ENCODE peak calls at places on chromosomes 13 and 19, in six cellular contexts. One of them, this sample, is unnamed.

GRCh38 chr13:58869566-58869965 is 1238.0 kb downstream of the PCDH17 start:
- DNase-seq in stimulated activated CD8-positive, alpha-beta memory T cell treated with anti-CD3 and anti-CD28 coated beads, Interleukin-7, amount 100 ng/mL, for 1 hour: no peak
- DNase-seq in cardiac muscle cell: no peak
- DNase-seq in HuH-7: no peak
- DNase-seq in ureter: no peak
- DNase-seq in dorsolateral prefrontal cortex: no peak
- DNase-seq in this sample: no peak

GRCh38 chr19:13526552-13526951 is 20.3 kb upstream of the CACNA1A start:
- DNase-seq in HuH-7: no peak
- DNase-seq in cardiac muscle cell: peak; percentile 36
- DNase-seq in ureter: no peak
- DNase-seq in dorsolateral prefrontal cortex: no peak
- DNase-seq in stimulated activated CD8-positive, alpha-beta memory T cell treated with anti-CD3 and anti-CD28 coated beads, Interleukin-7, amount 100 ng/mL, for 1 hour: no peak
- DNase-seq in this sample: no peak

GRCh38 chr19:47406711-47407416 is 12.5 kb downstream of the MEIS3 start:
- DNase-seq in dorsolateral prefrontal cortex: no peak
- DNase-seq in HuH-7: no peak
- DNase-seq in stimulated activated CD8-positive, alpha-beta memory T cell treated with anti-CD3 and anti-CD28 coated beads, Interleukin-7, amount 100 ng/mL, for 1 hour: no peak
- DNase-seq in cardiac muscle cell: peak; percentile 34
- DNase-seq in ureter: no peak
- DNase-seq in this sample: no peak

GRCh38 chr13:61142506-61142905 is 273.1 kb downstream of the PCDH20 start:
- DNase-seq in HuH-7: no peak
- DNase-seq in stimulated activated CD8-positive, alpha-beta memory T cell treated with anti-CD3 and anti-CD28 coated beads, Interleukin-7, amount 100 ng/mL, for 1 hour: no peak
- DNase-seq in ureter: no peak
- DNase-seq in dorsolateral prefrontal cortex: no peak
- DNase-seq in cardiac muscle cell: no peak
- DNase-seq in this sample: no peak

GRCh38 chr19:48549380-48549779 is 2.6 kb upstream of the SULT2B1 start:
- DNase-seq in ureter: no peak
- DNase-seq in dorsolateral prefrontal cortex: no peak
- DNase-seq in HuH-7: no peak
- DNase-seq in cardiac muscle cell: no peak
- DNase-seq in stimulated activated CD8-positive, alpha-beta memory T cell treated with anti-CD3 and anti-CD28 coated beads, Interleukin-7, amount 100 ng/mL, for 1 hour: no peak
- DNase-seq in this sample: no peak

GRCh38 chr13:101626925-101627555 is 174.6 kb downstream of the ITGBL1 start:
- DNase-seq in ureter: no peak
- DNase-seq in cardiac muscle cell: no peak
- DNase-seq in HuH-7: no peak
- DNase-seq in dorsolateral prefrontal cortex: no peak
- DNase-seq in stimulated activated CD8-positive, alpha-beta memory T cell treated with anti-CD3 and anti-CD28 coated beads, Interleukin-7, amount 100 ng/mL, for 1 hour: no peak
- DNase-seq in this sample: no peak

GRCh38 chr19:17469371-17470203 is 737 bp upstream of the SLC27A1 start:
- DNase-seq in ureter: peak; percentile 97
- DNase-seq in stimulated activated CD8-positive, alpha-beta memory T cell treated with anti-CD3 and anti-CD28 coated beads, Interleukin-7, amount 100 ng/mL, for 1 hour: peak; percentile 80
- DNase-seq in HuH-7: peak; percentile 59
- DNase-seq in dorsolateral prefrontal cortex: peak; percentile 86
- DNase-seq in cardiac muscle cell: peak; percentile 98
- DNase-seq in this sample: peak; percentile 97

GRCh38 chr19:2719232-2719735 is 1.9 kb downstream of the DIRAS1 start:
- DNase-seq in cardiac muscle cell: no peak
- DNase-seq in HuH-7: no peak
- DNase-seq in ureter: no peak
- DNase-seq in stimulated activated CD8-positive, alpha-beta memory T cell treated with anti-CD3 and anti-CD28 coated beads, Interleukin-7, amount 100 ng/mL, for 1 hour: no peak
- DNase-seq in dorsolateral prefrontal cortex: no peak
- DNase-seq in this sample: no peak

GRCh38 chr19:4174212-4174894 is 8.0 kb downstream of the SIRT6 start:
- DNase-seq in stimulated activated CD8-positive, alpha-beta memory T cell treated with anti-CD3 and anti-CD28 coated beads, Interleukin-7, amount 100 ng/mL, for 1 hour: no peak
- DNase-seq in HuH-7: no peak
- DNase-seq in ureter: no peak
- DNase-seq in dorsolateral prefrontal cortex: no peak
- DNase-seq in cardiac muscle cell: no peak
- DNase-seq in this sample: no peak

GRCh38 chr19:29111581-29111980 is 101.4 kb downstream of the UQCRFS1 start:
- DNase-seq in HuH-7: no peak
- DNase-seq in ureter: no peak
- DNase-seq in cardiac muscle cell: no peak
- DNase-seq in stimulated activated CD8-positive, alpha-beta memory T cell treated with anti-CD3 and anti-CD28 coated beads, Interleukin-7, amount 100 ng/mL, for 1 hour: no peak
- DNase-seq in dorsolateral prefrontal cortex: no peak
- DNase-seq in this sample: no peak

GRCh38 chr13:58343081-58343480 is 711.5 kb downstream of the PCDH17 start:
- DNase-seq in cardiac muscle cell: no peak
- DNase-seq in ureter: no peak
- DNase-seq in stimulated activated CD8-positive, alpha-beta memory T cell treated with anti-CD3 and anti-CD28 coated beads, Interleukin-7, amount 100 ng/mL, for 1 hour: no peak
- DNase-seq in dorsolateral prefrontal cortex: no peak
- DNase-seq in HuH-7: no peak
- DNase-seq in this sample: no peak

GRCh38 chr13:40779049-40779448 is 8.1 kb upstream of the MRPS31 start:
- DNase-seq in dorsolateral prefrontal cortex: no peak
- DNase-seq in HuH-7: no peak
- DNase-seq in stimulated activated CD8-positive, alpha-beta memory T cell treated with anti-CD3 and anti-CD28 coated beads, Interleukin-7, amount 100 ng/mL, for 1 hour: no peak
- DNase-seq in cardiac muscle cell: no peak
- DNase-seq in ureter: no peak
- DNase-seq in this sample: no peak

GRCh38 chr13:98171806-98172569 is 5.1 kb downstream of the RNF113B start:
- DNase-seq in dorsolateral prefrontal cortex: peak; percentile 73
- DNase-seq in stimulated activated CD8-positive, alpha-beta memory T cell treated with anti-CD3 and anti-CD28 coated beads, Interleukin-7, amount 100 ng/mL, for 1 hour: no peak
- DNase-seq in cardiac muscle cell: peak; percentile 20
- DNase-seq in ureter: peak; percentile 48
- DNase-seq in HuH-7: no peak
- DNase-seq in this sample: no peak

GRCh38 chr19:30718728-30719127 is 346.5 kb downstream of the ZNF536 start:
- DNase-seq in HuH-7: no peak
- DNase-seq in cardiac muscle cell: no peak
- DNase-seq in dorsolateral prefrontal cortex: no peak
- DNase-seq in ureter: no peak
- DNase-seq in stimulated activated CD8-positive, alpha-beta memory T cell treated with anti-CD3 and anti-CD28 coated beads, Interleukin-7, amount 100 ng/mL, for 1 hour: no peak
- DNase-seq in this sample: no peak

GRCh38 chr13:93698016-93698613 is 471.5 kb downstream of the GPC6 start:
- DNase-seq in HuH-7: no peak
- DNase-seq in dorsolateral prefrontal cortex: no peak
- DNase-seq in ureter: no peak
- DNase-seq in cardiac muscle cell: no peak
- DNase-seq in stimulated activated CD8-positive, alpha-beta memory T cell treated with anti-CD3 and anti-CD28 coated beads, Interleukin-7, amount 100 ng/mL, for 1 hour: no peak
- DNase-seq in this sample: no peak

GRCh38 chr19:15296353-15296752 is 36.0 kb downstream of the BRD4 start:
- DNase-seq in cardiac muscle cell: no peak
- DNase-seq in ureter: no peak
- DNase-seq in HuH-7: no peak
- DNase-seq in dorsolateral prefrontal cortex: no peak
- DNase-seq in stimulated activated CD8-positive, alpha-beta memory T cell treated with anti-CD3 and anti-CD28 coated beads, Interleukin-7, amount 100 ng/mL, for 1 hour: no peak
- DNase-seq in this sample: no peak

GRCh38 chr19:36373638-36374156 is 5.3 kb downstream of the ZFP14 start:
- DNase-seq in HuH-7: no peak
- DNase-seq in stimulated activated CD8-positive, alpha-beta memory T cell treated with anti-CD3 and anti-CD28 coated beads, Interleukin-7, amount 100 ng/mL, for 1 hour: no peak
- DNase-seq in ureter: no peak
- DNase-seq in cardiac muscle cell: no peak
- DNase-seq in dorsolateral prefrontal cortex: no peak
- DNase-seq in this sample: no peak

GRCh38 chr19:43474487-43474886 is 9.1 kb upstream of the LYPD3 start:
- DNase-seq in cardiac muscle cell: no peak
- DNase-seq in HuH-7: no peak
- DNase-seq in ureter: no peak
- DNase-seq in dorsolateral prefrontal cortex: no peak
- DNase-seq in stimulated activated CD8-positive, alpha-beta memory T cell treated with anti-CD3 and anti-CD28 coated beads, Interleukin-7, amount 100 ng/mL, for 1 hour: no peak
- DNase-seq in this sample: no peak

GRCh38 chr13:91220872-91221271 is 126.6 kb upstream of the MIR17HG start:
- DNase-seq in ureter: no peak
- DNase-seq in HuH-7: no peak
- DNase-seq in dorsolateral prefrontal cortex: no peak
- DNase-seq in stimulated activated CD8-positive, alpha-beta memory T cell treated with anti-CD3 and anti-CD28 coated beads, Interleukin-7, amount 100 ng/mL, for 1 hour: no peak
- DNase-seq in cardiac muscle cell: no peak
- DNase-seq in this sample: no peak

GRCh38 chr19:34669305-34669704 is 7.7 kb downstream of the SCGB2B2 start:
- DNase-seq in HuH-7: no peak
- DNase-seq in dorsolateral prefrontal cortex: no peak
- DNase-seq in ureter: no peak
- DNase-seq in stimulated activated CD8-positive, alpha-beta memory T cell treated with anti-CD3 and anti-CD28 coated beads, Interleukin-7, amount 100 ng/mL, for 1 hour: no peak
- DNase-seq in cardiac muscle cell: no peak
- DNase-seq in this sample: peak; percentile 65

GRCh38 chr19:43622070-43622469 is 2.6 kb upstream of the ZNF428 start:
- DNase-seq in stimulated activated CD8-positive, alpha-beta memory T cell treated with anti-CD3 and anti-CD28 coated beads, Interleukin-7, amount 100 ng/mL, for 1 hour: no peak
- DNase-seq in HuH-7: no peak
- DNase-seq in dorsolateral prefrontal cortex: no peak
- DNase-seq in ureter: no peak
- DNase-seq in cardiac muscle cell: no peak
- DNase-seq in this sample: no peak

GRCh38 chr19:18939922-18940775 is 868 bp downstream of the HOMER3 start:
- DNase-seq in HuH-7: peak; percentile 73
- DNase-seq in dorsolateral prefrontal cortex: peak; percentile 42
- DNase-seq in ureter: peak; percentile 80
- DNase-seq in stimulated activated CD8-positive, alpha-beta memory T cell treated with anti-CD3 and anti-CD28 coated beads, Interleukin-7, amount 100 ng/mL, for 1 hour: no peak
- DNase-seq in cardiac muscle cell: peak; percentile 55
- DNase-seq in this sample: no peak

GRCh38 chr19:3606174-3606689 is 443 bp downstream of the TBXA2R start:
- DNase-seq in HuH-7: no peak
- DNase-seq in dorsolateral prefrontal cortex: no peak
- DNase-seq in stimulated activated CD8-positive, alpha-beta memory T cell treated with anti-CD3 and anti-CD28 coated beads, Interleukin-7, amount 100 ng/mL, for 1 hour: no peak
- DNase-seq in cardiac muscle cell: no peak
- DNase-seq in ureter: no peak
- DNase-seq in this sample: peak; percentile 51

GRCh38 chr13:101690871-101691270 is 238.4 kb downstream of the ITGBL1 start:
- DNase-seq in ureter: no peak
- DNase-seq in HuH-7: no peak
- DNase-seq in cardiac muscle cell: no peak
- DNase-seq in stimulated activated CD8-positive, alpha-beta memory T cell treated with anti-CD3 and anti-CD28 coated beads, Interleukin-7, amount 100 ng/mL, for 1 hour: no peak
- DNase-seq in dorsolateral prefrontal cortex: no peak
- DNase-seq in this sample: no peak

GRCh38 chr19:11067356-11068113 is 21.7 kb upstream of the LDLR start:
- DNase-seq in dorsolateral prefrontal cortex: no peak
- DNase-seq in HuH-7: no peak
- DNase-seq in cardiac muscle cell: no peak
- DNase-seq in ureter: no peak
- DNase-seq in stimulated activated CD8-positive, alpha-beta memory T cell treated with anti-CD3 and anti-CD28 coated beads, Interleukin-7, amount 100 ng/mL, for 1 hour: no peak
- DNase-seq in this sample: no peak

GRCh38 chr19:17811103-17811502 is 10.2 kb downstream of the INSL3 start:
- DNase-seq in dorsolateral prefrontal cortex: no peak
- DNase-seq in HuH-7: no peak
- DNase-seq in cardiac muscle cell: no peak
- DNase-seq in ureter: no peak
- DNase-seq in stimulated activated CD8-positive, alpha-beta memory T cell treated with anti-CD3 and anti-CD28 coated beads, Interleukin-7, amount 100 ng/mL, for 1 hour: no peak
- DNase-seq in this sample: no peak

GRCh38 chr13:27960362-27961226 is 8.5 kb downstream of the CDX2 start:
- DNase-seq in dorsolateral prefrontal cortex: no peak
- DNase-seq in HuH-7: peak; percentile 93
- DNase-seq in stimulated activated CD8-positive, alpha-beta memory T cell treated with anti-CD3 and anti-CD28 coated beads, Interleukin-7, amount 100 ng/mL, for 1 hour: no peak
- DNase-seq in ureter: no peak
- DNase-seq in cardiac muscle cell: peak; percentile 41
- DNase-seq in this sample: peak; percentile 35

GRCh38 chr19:19463348-19464117 is 51.8 kb downstream of the TSSK6 start:
- DNase-seq in stimulated activated CD8-positive, alpha-beta memory T cell treated with anti-CD3 and anti-CD28 coated beads, Interleukin-7, amount 100 ng/mL, for 1 hour: no peak
- DNase-seq in HuH-7: no peak
- DNase-seq in cardiac muscle cell: peak; percentile 68
- DNase-seq in dorsolateral prefrontal cortex: no peak
- DNase-seq in ureter: no peak
- DNase-seq in this sample: no peak

GRCh38 chr19:16161848-16162247 is 11.5 kb downstream of the CIB3 start:
- DNase-seq in stimulated activated CD8-positive, alpha-beta memory T cell treated with anti-CD3 and anti-CD28 coated beads, Interleukin-7, amount 100 ng/mL, for 1 hour: no peak
- DNase-seq in cardiac muscle cell: peak; percentile 43
- DNase-seq in HuH-7: no peak
- DNase-seq in ureter: no peak
- DNase-seq in dorsolateral prefrontal cortex: no peak
- DNase-seq in this sample: no peak

GRCh38 chr13:20525144-20525600 is 485 bp downstream of the CRYL1 start:
- DNase-seq in cardiac muscle cell: peak; percentile 14
- DNase-seq in dorsolateral prefrontal cortex: peak; percentile 45
- DNase-seq in HuH-7: no peak
- DNase-seq in stimulated activated CD8-positive, alpha-beta memory T cell treated with anti-CD3 and anti-CD28 coated beads, Interleukin-7, amount 100 ng/mL, for 1 hour: no peak
- DNase-seq in ureter: no peak
- DNase-seq in this sample: no peak

GRCh38 chr19:5889288-5889971 is 14.2 kb downstream of the NDUFA11 start:
- DNase-seq in cardiac muscle cell: no peak
- DNase-seq in HuH-7: no peak
- DNase-seq in ureter: no peak
- DNase-seq in stimulated activated CD8-positive, alpha-beta memory T cell treated with anti-CD3 and anti-CD28 coated beads, Interleukin-7, amount 100 ng/mL, for 1 hour: no peak
- DNase-seq in dorsolateral prefrontal cortex: no peak
- DNase-seq in this sample: no peak

GRCh38 chr19:41302624-41303351 is 7.2 kb upstream of the CCDC97 start:
- DNase-seq in HuH-7: no peak
- DNase-seq in ureter: no peak
- DNase-seq in cardiac muscle cell: no peak
- DNase-seq in dorsolateral prefrontal cortex: no peak
- DNase-seq in stimulated activated CD8-positive, alpha-beta memory T cell treated with anti-CD3 and anti-CD28 coated beads, Interleukin-7, amount 100 ng/mL, for 1 hour: no peak
- DNase-seq in this sample: no peak

GRCh38 chr19:35806597-35806996 is 6.0 kb downstream of the PRODH2 start:
- DNase-seq in stimulated activated CD8-positive, alpha-beta memory T cell treated with anti-CD3 and anti-CD28 coated beads, Interleukin-7, amount 100 ng/mL, for 1 hour: no peak
- DNase-seq in ureter: no peak
- DNase-seq in HuH-7: no peak
- DNase-seq in cardiac muscle cell: no peak
- DNase-seq in dorsolateral prefrontal cortex: no peak
- DNase-seq in this sample: no peak

GRCh38 chr13:89751537-89751936 is 1596.0 kb upstream of the MIR17HG start:
- DNase-seq in cardiac muscle cell: no peak
- DNase-seq in dorsolateral prefrontal cortex: no peak
- DNase-seq in ureter: no peak
- DNase-seq in stimulated activated CD8-positive, alpha-beta memory T cell treated with anti-CD3 and anti-CD28 coated beads, Interleukin-7, amount 100 ng/mL, for 1 hour: no peak
- DNase-seq in HuH-7: no peak
- DNase-seq in this sample: no peak